ENCODE peak calls at places on chromosomes 1 and 21, in six cellular contexts. M is GM12892, E is H1, X is esophagus squamous epithelium, W is HCT116, P is Peyer's patch. V is an unnamed sample.

GRCh38 chr1:44642925-44643324 is 31.4 kb downstream of the TMEM53 start:
- DNase-seq in P (no peak), M (no peak), W (no peak), X (no peak), E (no peak), V (no peak)

GRCh38 chr1:201288007-201288406 is 4.7 kb downstream of the PKP1 start:
- DNase-seq in E (no peak), M (no peak), P (no peak), X (no peak), W (no peak), V (no peak)

GRCh38 chr1:67100833-67101232 is 33.9 kb downstream of the C1orf141 start:
- DNase-seq in X (no peak), M (no peak), E (no peak), P (no peak), W (no peak), V (no peak)

GRCh38 chr1:32618673-32619221 is 31.6 kb downstream of the ZBTB8OS start:
- DNase-seq in X (no peak), M (no peak), E (no peak), W (no peak), P (no peak), V (peak)

GRCh38 chr1:204477036-204477740 is 17.4 kb downstream of the PIK3C2B start:
- DNase-seq in W (no peak), X (no peak), M (no peak), E (no peak), P (no peak), V (no peak)

GRCh38 chr1:15741183-15741850 is 982 bp upstream of the TMEM82 start:
- DNase-seq in E (peak), X (no peak), P (peak), W (peak), M (peak), V (peak)

GRCh38 chr1:19450811-19451564 is 34.4 kb downstream of the CAPZB start:
- DNase-seq in P (no peak), M (no peak), W (peak), X (no peak), E (no peak), V (no peak)

GRCh38 chr1:28329395-28330153 is 734 bp downstream of the MED18 start:
- DNase-seq in P (peak), W (no peak), X (no peak), E (no peak), M (no peak), V (peak)

GRCh38 chr1:53583021-53583902 is 124.1 kb downstream of the DMRTB1 start:
- DNase-seq in M (no peak), P (peak), E (no peak), X (no peak), W (no peak), V (no peak)

GRCh38 chr1:205543351-205544305 is 39.2 kb downstream of the CDK18 start:
- DNase-seq in W (no peak), M (no peak), P (peak), X (no peak), E (peak), V (no peak)

GRCh38 chr1:247111259-247111635 is 7.1 kb upstream of the ZNF669 start:
- DNase-seq in M (no peak), W (no peak), E (no peak), P (no peak), X (no peak), V (peak)

GRCh38 chr21:31173881-31174555 is 135.7 kb upstream of the KRTAP19-8 start:
- DNase-seq in M (no peak), X (no peak), E (no peak), P (no peak), W (no peak), V (no peak)

GRCh38 chr1:203273869-203274602 is 31.3 kb upstream of the BTG2 start:
- DNase-seq in X (no peak), W (no peak), P (no peak), E (no peak), M (no peak), V (no peak)

GRCh38 chr1:150186789-150187559 is 37.3 kb downstream of the PLEKHO1 start:
- DNase-seq in X (no peak), W (peak), P (no peak), E (no peak), M (no peak), V (peak)

GRCh38 chr21:37878946-37879660 is 37.2 kb downstream of the KCNJ6 start:
- DNase-seq in P (no peak), W (no peak), M (no peak), X (no peak), E (no peak), V (peak)

GRCh38 chr1:151822404-151822803 is 9.2 kb downstream of the RORC start:
- DNase-seq in E (no peak), P (no peak), W (no peak), X (no peak), M (no peak), V (no peak)

GRCh38 chr1:172647110-172647564 is 11.8 kb upstream of the FASLG start:
- DNase-seq in E (no peak), M (no peak), P (no peak), X (no peak), W (no peak), V (no peak)

GRCh38 chr1:3093928-3094626 is 25.1 kb downstream of the PRDM16 start:
- DNase-seq in E (no peak), W (no peak), X (no peak), P (no peak), M (no peak), V (no peak)

GRCh38 chr1:197519741-197520334 is 251.8 kb downstream of the CRB1 start:
- DNase-seq in P (no peak), W (peak), X (no peak), M (no peak), E (no peak), V (peak)

GRCh38 chr1:10575616-10576015 is 100.9 kb downstream of the PEX14 start:
- DNase-seq in X (no peak), M (no peak), W (peak), P (no peak), E (no peak), V (no peak)

GRCh38 chr1:85612704-85613361 is 32.3 kb downstream of the CCN1 start:
- DNase-seq in X (no peak), P (no peak), W (no peak), M (no peak), E (no peak), V (peak)

GRCh38 chr21:9837946-9838801 is 683.2 kb upstream of the TPTE start:
- DNase-seq in M (no peak), E (no peak), X (no peak), P (no peak), W (no peak), V (no peak)

GRCh38 chr1:95002657-95003432 is 69.9 kb downstream of the ALG14 start:
- DNase-seq in X (no peak), W (no peak), P (no peak), E (no peak), M (no peak), V (no peak)

GRCh38 chr1:183844806-183845205 is 39.9 kb downstream of the RGL1 start:
- DNase-seq in P (no peak), M (no peak), W (no peak), E (no peak), X (no peak), V (no peak)

GRCh38 chr1:59455206-59455605 is 158.3 kb downstream of the FGGY start:
- DNase-seq in W (no peak), M (no peak), X (no peak), E (no peak), P (no peak), V (no peak)

GRCh38 chr1:166906647-166907046 is 30.6 kb upstream of the TADA1 start:
- DNase-seq in M (no peak), W (no peak), E (no peak), P (no peak), X (no peak), V (no peak)

GRCh38 chr21:44615466-44615865 is 3.6 kb downstream of the KRTAP10-8 start:
- DNase-seq in M (no peak), E (no peak), W (no peak), P (no peak), X (no peak), V (no peak)

GRCh38 chr1:14541348-14541747 is 57.1 kb upstream of the KAZN start:
- DNase-seq in X (no peak), W (no peak), P (no peak), E (no peak), M (no peak), V (no peak)

GRCh38 chr21:45224189-45224938 is 63.3 kb downstream of the POFUT2 start:
- DNase-seq in E (no peak), M (no peak), X (no peak), W (no peak), P (no peak), V (no peak)

GRCh38 chr1:173161510-173162221 is 45.5 kb downstream of the TNFSF4 start:
- DNase-seq in E (no peak), X (no peak), M (no peak), W (peak), P (no peak), V (no peak)

GRCh38 chr1:153422450-153423068 is 6.2 kb downstream of the S100A7A start:
- DNase-seq in W (peak), E (no peak), X (no peak), M (peak), P (peak), V (peak)

GRCh38 chr1:234969630-234970370 is 158.8 kb downstream of the TOMM20 start:
- DNase-seq in P (peak), E (no peak), W (no peak), M (no peak), X (no peak), V (peak)
- TF ChIP-seq POLR2A in P (no peak), E (no peak), W (no peak), M (no peak), X (no peak), V (no peak)

DNA sequence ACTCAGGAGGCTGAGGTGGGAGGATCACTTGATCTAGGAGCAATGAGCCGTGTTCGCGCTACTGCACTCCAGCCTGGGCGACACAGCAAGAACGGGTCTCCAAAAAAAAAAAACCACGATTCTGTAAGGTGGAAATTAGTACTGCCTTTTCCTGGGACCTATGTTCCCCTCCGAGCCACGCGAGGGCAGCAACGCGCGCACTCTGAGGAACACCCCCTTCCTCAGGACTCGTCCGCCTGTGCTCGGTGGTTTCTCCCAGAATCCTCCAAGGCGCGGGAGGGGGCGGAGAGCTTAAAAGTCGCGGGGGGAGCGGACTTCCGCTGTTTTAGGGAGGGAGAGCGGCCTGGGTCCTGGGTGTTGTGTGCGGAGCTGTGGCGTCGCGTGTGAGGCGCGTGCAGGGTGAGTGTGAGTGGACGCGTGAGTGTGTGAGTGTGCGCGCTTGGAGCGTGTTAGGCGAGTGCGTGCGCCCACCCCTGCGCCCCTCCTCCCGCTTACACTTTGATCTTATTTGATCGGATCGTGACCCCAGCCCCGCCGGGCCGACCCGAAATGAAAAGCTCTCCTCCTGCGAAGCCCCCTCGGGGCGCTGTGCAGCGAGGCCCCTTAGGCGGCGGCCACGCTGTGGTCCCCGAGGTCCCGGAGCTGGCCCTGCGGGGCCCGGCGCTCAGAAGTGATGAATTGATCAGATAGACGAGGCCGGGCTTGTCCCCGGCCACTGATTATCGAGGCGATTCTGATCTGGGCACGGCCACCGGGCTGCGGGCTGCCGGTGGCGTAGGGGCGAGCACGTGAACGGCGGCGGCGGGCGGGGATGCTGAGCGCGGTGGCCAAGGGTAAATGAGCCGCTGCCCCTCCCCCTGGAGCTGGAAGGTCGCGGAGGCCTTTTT is 9.6 kb downstream of the TMEM167B start:
- DNase-seq in P (peak), E (peak), M (peak), X (peak), W (peak), V (peak)
- TF ChIP-seq POLR2A in P (peak), E (peak), M (peak), X (peak), W (peak), V (peak)

DNA sequence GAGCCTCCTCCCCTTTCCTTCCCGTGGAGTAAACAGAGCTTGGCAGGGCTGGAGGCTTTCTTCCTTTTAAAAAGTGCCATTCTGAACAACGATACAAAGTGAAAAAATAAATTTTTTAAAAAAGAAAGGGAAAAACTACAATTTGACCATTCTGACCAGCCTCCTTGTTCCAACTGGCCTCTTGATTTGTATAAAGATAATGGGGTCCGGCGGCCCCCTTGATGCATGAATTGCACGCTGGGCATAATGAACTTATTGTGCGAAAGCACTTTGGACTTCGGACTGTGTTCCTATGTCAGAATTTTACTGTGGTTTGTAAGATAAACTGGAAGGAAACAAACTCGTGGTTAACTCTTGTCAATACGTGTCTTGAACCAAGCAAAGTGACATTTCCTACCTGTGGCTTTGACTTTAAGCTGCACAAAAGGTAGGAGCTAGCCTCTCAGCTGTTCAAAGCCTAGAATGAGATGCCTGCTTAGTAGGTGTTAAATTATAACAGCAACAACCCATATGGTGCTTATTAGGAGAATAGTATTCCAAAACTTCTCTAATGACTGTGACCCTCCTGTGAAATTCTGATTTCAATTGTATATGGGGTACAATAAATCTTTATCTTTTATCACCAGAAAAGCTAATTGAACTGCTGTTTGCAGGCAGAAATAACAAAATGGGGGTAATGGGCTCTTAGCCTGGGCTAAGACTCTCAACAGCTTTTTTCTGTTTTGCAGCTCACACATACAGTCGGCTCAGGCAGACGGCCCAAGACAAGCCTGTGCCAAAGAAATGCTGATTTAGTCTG is 9.4 kb downstream of the IRF2BP2 start:
- DNase-seq in P (no peak), M (no peak), W (peak), X (no peak), E (no peak), V (peak)
- TF ChIP-seq POLR2A in P (peak), M (peak), W (no peak), X (no peak), E (no peak), V (no peak)

DNA sequence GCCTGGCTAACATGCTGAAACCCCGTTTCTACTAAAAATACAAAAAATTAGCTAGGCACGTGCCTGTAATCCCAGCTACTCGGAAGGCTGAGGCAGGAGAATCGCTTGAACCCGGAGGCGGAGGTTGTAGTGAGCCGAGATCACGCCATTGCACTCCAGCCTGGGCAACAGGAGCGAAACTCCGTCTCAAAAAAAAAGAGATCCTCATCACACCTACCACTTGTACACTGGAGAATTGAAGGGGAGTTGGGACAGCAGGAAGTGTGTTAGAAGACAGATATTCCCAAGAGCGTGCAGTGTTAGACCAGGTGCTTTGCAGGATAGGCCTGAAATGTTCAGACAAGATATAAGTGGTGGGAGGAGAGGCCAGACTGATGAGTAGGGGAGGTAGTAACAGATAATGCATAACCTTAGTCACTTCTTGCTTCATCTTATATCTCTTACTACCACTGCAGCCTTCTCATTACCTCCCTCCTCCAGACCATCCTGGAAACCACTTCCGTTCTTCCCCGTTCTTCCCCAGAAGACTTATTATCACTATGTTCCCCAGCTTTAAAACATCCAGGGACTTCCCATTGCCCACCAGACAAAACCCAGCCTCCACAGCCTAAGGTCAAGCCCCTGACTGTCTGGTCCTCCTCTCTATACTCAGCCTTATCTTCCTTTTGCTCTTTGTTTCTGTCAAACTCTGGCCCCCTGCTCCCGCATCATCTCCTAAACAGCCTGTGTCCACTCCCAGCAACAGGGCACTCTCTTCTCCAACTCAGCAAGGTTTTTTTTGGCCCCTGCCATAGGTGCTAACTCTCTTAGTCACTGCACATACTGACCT is 21.3 kb downstream of the FAM20B start:
- DNase-seq in W (no peak), E (no peak), P (no peak), M (no peak), X (no peak), V (peak)
- TF ChIP-seq POLR2A in W (no peak), E (no peak), P (no peak), M (no peak), X (no peak), V (peak)

DNA sequence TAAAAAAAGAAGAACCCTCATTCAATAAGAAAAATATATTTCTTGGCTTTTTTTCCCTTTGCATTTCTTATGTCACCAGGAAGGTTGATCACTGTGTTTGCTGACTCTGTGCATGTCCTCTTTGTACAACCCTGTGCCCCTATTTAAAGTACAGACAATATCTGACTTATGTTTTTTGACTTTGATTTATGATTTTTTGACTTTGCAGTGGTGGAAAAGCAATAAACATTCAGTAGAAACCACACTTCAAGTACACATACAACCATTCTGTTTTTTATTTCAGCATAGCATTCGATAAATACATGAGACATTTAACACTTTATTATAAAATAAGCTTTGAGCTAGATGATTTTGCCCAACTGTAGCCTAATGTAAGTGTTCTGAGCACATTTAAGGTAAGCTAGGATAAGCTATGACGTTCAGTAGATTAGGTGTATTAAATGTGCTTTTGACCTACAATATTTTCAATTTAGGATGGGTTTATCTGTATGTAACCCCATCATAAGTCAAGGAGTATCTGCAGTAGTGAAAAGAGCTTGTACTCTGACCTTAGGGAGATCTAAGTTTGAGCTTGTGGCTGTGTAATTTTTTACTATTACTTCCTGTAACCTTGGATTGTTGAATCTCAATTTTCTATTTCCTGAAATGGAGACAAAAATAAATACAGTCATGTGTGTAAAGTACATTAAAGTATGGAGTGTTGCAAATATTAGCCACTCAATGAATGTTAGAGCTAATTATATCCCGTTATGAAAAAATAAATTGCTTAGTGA is 1.2 kb downstream of the RNASEL start:
- DNase-seq in M (no peak), E (no peak), W (no peak), X (no peak), P (no peak), V (no peak)
- TF ChIP-seq POLR2A in M (no peak), E (no peak), W (no peak), X (no peak), P (no peak), V (no peak)

DNA sequence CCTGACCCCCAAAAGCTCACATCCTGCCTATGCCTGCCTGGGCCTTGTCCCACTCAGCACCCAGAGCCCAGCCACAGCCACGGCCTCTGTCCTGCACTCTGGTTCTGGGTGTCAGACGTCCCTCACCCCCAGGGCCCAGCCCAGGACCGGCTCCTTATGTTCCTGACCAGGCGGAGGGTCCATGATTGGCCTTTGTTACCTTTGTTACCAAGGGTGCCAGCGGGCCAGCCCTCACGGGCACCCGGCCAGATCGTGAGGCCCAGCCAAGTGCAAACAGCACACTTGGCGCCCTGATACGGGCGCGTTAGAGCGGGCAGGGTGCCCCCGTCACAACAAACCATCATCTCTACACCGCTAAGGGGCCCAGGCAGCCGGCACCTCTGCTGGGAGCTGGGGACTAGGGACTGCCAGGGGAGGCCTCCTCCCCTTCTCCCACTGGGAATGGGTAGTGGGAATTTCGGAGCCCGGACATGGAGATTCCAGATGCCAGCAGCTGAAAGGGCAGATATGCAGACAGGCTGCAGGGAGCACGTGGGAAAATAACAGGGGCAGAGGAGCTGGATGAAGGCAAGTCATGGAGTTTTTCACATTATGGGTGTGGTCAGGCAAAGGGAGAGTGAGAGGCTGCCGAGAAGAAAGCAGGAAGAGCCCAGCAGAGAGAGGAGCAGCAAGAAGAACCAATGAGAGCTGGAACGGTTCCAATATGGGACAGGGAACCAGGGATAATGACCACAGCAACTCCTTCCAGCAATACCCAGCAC is 22.1 kb downstream of the HSPG2 start:
- DNase-seq in X (no peak), M (no peak), P (peak), W (no peak), E (no peak), V (no peak)
- TF ChIP-seq POLR2A in X (no peak), M (no peak), P (no peak), W (no peak), E (no peak), V (no peak)